ENCODE peak calls at places on chromosomes 1 and 21, in six cellular contexts. J is NT2/D1; D is activated naive CD4-positive, alpha-beta T cell; S is activated T-cell treated with anti-CD3 and anti-CD28 coated beads for 1 hour; Z is LoVo; F is GM12891. Q is an unnamed sample.

GRCh38 chr1:182299728-182300581 is 91.6 kb downstream of the GLUL start:
- DNase-seq in D (no peak), Z (no peak), S (no peak), F (no peak), J (no peak), Q (no peak)

GRCh38 chr1:29809446-29810120 is 573.3 kb downstream of the PTPRU start:
- DNase-seq in S (no peak), F (no peak), Z (no peak), J (no peak), D (no peak), Q (no peak)

GRCh38 chr1:115179397-115179835 is 90.1 kb upstream of the TSPAN2 start:
- DNase-seq in F (no peak), Z (peak), S (no peak), J (no peak), D (no peak), Q (no peak)

GRCh38 chr1:65330822-65331221 is 21.5 kb downstream of the DNAJC6 start:
- DNase-seq in J (no peak), S (no peak), Z (no peak), F (no peak), D (no peak), Q (no peak)

GRCh38 chr1:165562576-165562975 is 18.8 kb downstream of the LRRC52 start:
- DNase-seq in D (no peak), S (no peak), J (no peak), F (no peak), Z (no peak), Q (no peak)

GRCh38 chr21:35401476-35401875 is 352.4 kb upstream of the RUNX1 start:
- DNase-seq in J (no peak), F (no peak), D (no peak), S (no peak), Z (no peak), Q (no peak)

GRCh38 chr1:9561429-9561828 is 22.2 kb downstream of the SLC25A33 start:
- DNase-seq in S (no peak), Z (peak), F (no peak), J (no peak), D (no peak), Q (no peak)

GRCh38 chr1:242056988-242057744 is 58.3 kb upstream of the MAP1LC3C start:
- DNase-seq in F (no peak), Z (no peak), J (no peak), D (no peak), S (no peak), Q (no peak)

GRCh38 chr1:167474191-167474641 is 44.1 kb downstream of the CD247 start:
- DNase-seq in J (no peak), D (no peak), Z (no peak), S (no peak), F (no peak), Q (no peak)

GRCh38 chr1:4108741-4109625 is 208.9 kb upstream of the C1orf174 start:
- DNase-seq in F (no peak), D (no peak), S (no peak), J (no peak), Z (no peak), Q (no peak)

GRCh38 chr1:207813513-207813881 is 61.6 kb downstream of the CD46 start:
- DNase-seq in Z (no peak), J (no peak), S (no peak), F (no peak), D (no peak), Q (no peak)

GRCh38 chr1:248828845-248829244 is 3.1 kb upstream of the SH3BP5L start:
- DNase-seq in Z (no peak), D (no peak), S (no peak), F (no peak), J (no peak), Q (no peak)

GRCh38 chr21:45396620-45396995 is 8.4 kb upstream of the COL18A1 start:
- DNase-seq in F (no peak), S (no peak), Z (no peak), J (no peak), D (no peak), Q (no peak)

GRCh38 chr1:161722406-161722805 is 1.1 kb downstream of the FCRLB start:
- DNase-seq in D (no peak), S (no peak), F (no peak), Z (no peak), J (no peak), Q (no peak)

GRCh38 chr1:173048629-173049326 is 2.0 kb downstream of the TNFSF18 start:
- DNase-seq in J (no peak), F (no peak), D (no peak), Z (no peak), S (no peak), Q (no peak)

GRCh38 chr1:225877570-225877969 is 4.6 kb downstream of the TMEM63A start:
- DNase-seq in F (no peak), S (no peak), Z (no peak), D (no peak), J (no peak), Q (no peak)

GRCh38 chr21:42280356-42281195 is 34.6 kb downstream of the TFF3 start:
- DNase-seq in J (no peak), S (no peak), D (no peak), F (no peak), Z (no peak), Q (no peak)

GRCh38 chr1:2596530-2597333 is 10.2 kb downstream of the PRXL2B start:
- DNase-seq in J (no peak), Z (no peak), S (no peak), D (no peak), F (peak), Q (no peak)

GRCh38 chr1:156766288-156767100 is 841 bp upstream of the PRCC start:
- DNase-seq in F (no peak), Z (no peak), J (no peak), S (no peak), D (no peak), Q (no peak)

GRCh38 chr1:158289722-158290570 is at the start of gene CD1C:
- DNase-seq in S (no peak), Z (no peak), J (no peak), F (no peak), D (no peak), Q (no peak)

GRCh38 chr1:44806025-44806703 is 987 bp downstream of the DYNLT4 start:
- DNase-seq in F (no peak), D (no peak), Z (no peak), S (no peak), J (no peak), Q (no peak)

GRCh38 chr1:181079382-181079781 is 9.1 kb upstream of the IER5 start:
- DNase-seq in F (no peak), S (no peak), D (no peak), Z (no peak), J (no peak), Q (no peak)

GRCh38 chr1:2778220-2778592 is 23.3 kb downstream of the TTC34 start:
- DNase-seq in J (no peak), S (no peak), D (no peak), Z (no peak), F (no peak), Q (no peak)

GRCh38 chr21:42309753-42310213 is 5.4 kb downstream of the TFF3 start:
- DNase-seq in S (peak), D (peak), J (peak), Z (peak), F (peak), Q (peak)

GRCh38 chr1:176858421-176858916 is 306.0 kb downstream of the ASTN1 start:
- DNase-seq in Z (no peak), S (no peak), D (no peak), F (no peak), J (no peak), Q (no peak)

GRCh38 chr1:207282496-207283380 is 38.7 kb upstream of the CD55 start:
- DNase-seq in Z (peak), S (no peak), F (no peak), J (no peak), D (no peak), Q (no peak)

GRCh38 chr1:161502641-161503393 is 2.4 kb upstream of the FCGR2A start:
- DNase-seq in J (no peak), S (no peak), D (no peak), Z (no peak), F (no peak), Q (no peak)

GRCh38 chr1:159598196-159598595 is 10.6 kb downstream of the APCS start:
- DNase-seq in J (peak), D (no peak), F (no peak), S (no peak), Z (peak), Q (no peak)

GRCh38 chr1:147142886-147143285 is 29.4 kb downstream of the PRKAB2 start:
- DNase-seq in J (no peak), Z (no peak), D (no peak), F (no peak), S (no peak), Q (no peak)

GRCh38 chr1:58434181-58434580 is 112.3 kb downstream of the OMA1 start:
- DNase-seq in Z (no peak), S (no peak), D (no peak), F (no peak), J (no peak), Q (no peak)

GRCh38 chr1:24954631-24955030 is 24.6 kb upstream of the RUNX3 start:
- DNase-seq in J (no peak), Z (no peak), D (no peak), S (no peak), F (no peak), Q (no peak)

GRCh38 chr1:27099154-27099903 is 55.6 kb downstream of the SLC9A1 start:
- DNase-seq in F (peak), D (no peak), S (no peak), Z (no peak), J (peak), Q (peak)

GRCh38 chr1:12157366-12158231 is 9.2 kb upstream of the TNFRSF1B start:
- DNase-seq in F (no peak), D (no peak), S (no peak), J (no peak), Z (no peak), Q (peak)

Q was measured in GM13977.